ENCODE peak calls at places on chromosomes 2 and 18, in six cellular contexts. One of them, this sample, is unnamed.

GRCh38 chr2:101127319-101128056 is 23.7 kb downstream of the TBC1D8 start:
- DNase-seq in GM12878: no peak
- DNase-seq in H1: no peak
- DNase-seq in K562: no peak
- DNase-seq in HepG2: no peak
- DNase-seq in GM12892: no peak
- DNase-seq in this sample: no peak

GRCh38 chr2:238466242-238466598 is 39.5 kb downstream of the ASB1 start:
- DNase-seq in GM12878: no peak
- DNase-seq in K562: no peak
- DNase-seq in HepG2: no peak
- DNase-seq in H1: no peak
- DNase-seq in GM12892: no peak
- DNase-seq in this sample: no peak

GRCh38 chr2:42314892-42315468 is 46.0 kb downstream of the COX7A2L start:
- DNase-seq in H1: no peak
- DNase-seq in GM12878: no peak
- DNase-seq in HepG2: no peak
- DNase-seq in GM12892: no peak
- DNase-seq in K562: no peak
- DNase-seq in this sample: no peak

GRCh38 chr2:233117811-233118480 is 57.8 kb downstream of the INPP5D start:
- DNase-seq in GM12892: no peak
- DNase-seq in K562: no peak
- DNase-seq in H1: no peak
- DNase-seq in GM12878: no peak
- DNase-seq in HepG2: no peak
- DNase-seq in this sample: no peak

GRCh38 chr2:85264471-85264870 is 63.3 kb downstream of the TGOLN2 start:
- DNase-seq in GM12892: no peak
- DNase-seq in H1: no peak
- DNase-seq in HepG2: no peak
- DNase-seq in K562: no peak
- DNase-seq in GM12878: no peak
- DNase-seq in this sample: no peak

GRCh38 chr2:127128508-127128907 is 21.6 kb upstream of the BIN1 start:
- DNase-seq in K562: no peak
- DNase-seq in GM12892: no peak
- DNase-seq in GM12878: peak
- DNase-seq in H1: no peak
- DNase-seq in HepG2: no peak
- DNase-seq in this sample: peak

GRCh38 chr2:43045866-43046265 is 180.5 kb downstream of the ZFP36L2 start:
- DNase-seq in H1: no peak
- DNase-seq in K562: no peak
- DNase-seq in GM12892: no peak
- DNase-seq in HepG2: no peak
- DNase-seq in GM12878: no peak
- DNase-seq in this sample: no peak

GRCh38 chr2:142946941-142947340 is 69.5 kb downstream of the KYNU start:
- DNase-seq in K562: no peak
- DNase-seq in H1: no peak
- DNase-seq in GM12878: no peak
- DNase-seq in HepG2: no peak
- DNase-seq in GM12892: no peak
- DNase-seq in this sample: no peak

DNA sequence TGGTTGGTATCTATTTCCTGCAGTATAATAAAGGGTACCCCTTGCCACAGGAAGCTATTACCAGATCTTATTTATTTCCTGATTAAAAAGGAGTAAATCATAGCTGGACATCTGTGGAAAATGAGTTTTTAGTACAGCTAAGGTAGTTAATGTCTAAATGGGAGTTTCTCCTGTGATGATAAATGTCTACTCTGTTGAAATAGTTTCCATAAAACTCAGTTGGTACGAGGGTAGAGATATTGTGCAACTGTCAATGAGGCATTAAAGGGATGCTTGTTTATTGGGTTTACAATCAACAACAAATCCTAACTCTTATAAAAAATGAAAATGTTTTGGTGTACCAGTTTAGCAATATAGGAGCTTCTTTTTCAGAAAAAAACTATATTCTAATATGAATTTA is 58.8 kb downstream of the FASTKD2 start:
- DNase-seq in H1: no peak
- DNase-seq in GM12878: no peak
- DNase-seq in GM12892: no peak
- DNase-seq in HepG2: no peak
- DNase-seq in K562: no peak
- DNase-seq in this sample: no peak
- TF ChIP-seq TAF1 in H1: no peak
- TF ChIP-seq TAF1 in GM12878: no peak
- TF ChIP-seq TAF1 in GM12892: no peak
- TF ChIP-seq TAF1 in HepG2: no peak
- TF ChIP-seq TAF1 in K562: no peak
- TF ChIP-seq TAF1 in this sample: no peak

DNA sequence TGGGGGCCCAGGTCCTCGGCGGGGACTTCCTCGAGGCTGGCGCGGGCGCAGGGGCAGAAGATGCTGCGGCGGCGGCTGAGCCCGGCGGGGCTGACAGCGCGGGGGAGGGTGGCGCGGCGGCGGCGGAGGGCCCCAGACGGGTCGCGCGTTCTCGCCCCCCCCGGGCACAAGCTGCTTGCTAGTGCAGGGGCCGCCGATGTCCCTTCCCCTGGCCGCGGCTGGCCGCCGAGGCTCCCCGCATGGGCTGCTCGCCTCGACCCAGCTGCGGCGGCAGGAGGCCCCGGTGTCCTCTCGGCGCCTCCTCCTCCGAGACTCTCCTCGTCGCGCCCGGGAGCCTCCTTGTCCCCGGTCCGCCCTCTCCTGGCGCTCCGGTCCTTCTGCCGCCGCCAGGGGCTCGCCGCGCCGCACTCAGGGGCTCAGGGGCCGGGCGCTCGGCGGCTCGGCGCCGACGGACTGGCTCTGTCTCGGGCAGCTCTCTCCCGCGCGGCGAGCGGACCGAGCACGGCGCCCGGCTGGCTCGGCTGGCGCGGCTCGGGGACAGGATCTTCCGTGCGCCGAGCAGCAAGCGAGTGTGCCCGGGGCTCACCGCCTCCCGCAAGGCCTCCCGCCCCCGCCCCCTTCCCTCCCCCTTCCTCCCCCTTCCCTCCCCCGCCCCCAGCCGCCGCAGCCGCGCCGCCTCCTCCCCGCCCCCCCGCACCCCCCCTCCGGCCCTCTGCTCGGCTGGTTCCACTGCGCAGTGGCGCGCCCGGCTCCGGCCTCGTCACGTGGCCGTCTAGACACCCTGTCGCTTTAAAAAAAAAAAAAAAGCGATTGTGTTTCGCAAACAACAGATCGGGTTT is 902 bp upstream of the SMAD7 start:
- DNase-seq in GM12892: peak
- DNase-seq in HepG2: peak
- DNase-seq in H1: no peak
- DNase-seq in K562: peak
- DNase-seq in GM12878: no peak
- DNase-seq in this sample: peak
- TF ChIP-seq POLR2A in GM12892: peak
- TF ChIP-seq POLR2A in HepG2: peak
- TF ChIP-seq POLR2A in H1: no peak
- TF ChIP-seq POLR2A in K562: no peak
- TF ChIP-seq POLR2A in GM12878: peak
- TF ChIP-seq POLR2A in this sample: no peak

GRCh38 chr2:10548626-10549025 is 100.5 kb upstream of the ODC1 start:
- DNase-seq in GM12892: no peak
- DNase-seq in H1: no peak
- DNase-seq in K562: no peak
- DNase-seq in HepG2: no peak
- DNase-seq in GM12878: no peak
- DNase-seq in this sample: no peak
- TF ChIP-seq TAF1 in GM12892: no peak
- TF ChIP-seq TAF1 in H1: no peak
- TF ChIP-seq TAF1 in K562: no peak
- TF ChIP-seq TAF1 in HepG2: no peak
- TF ChIP-seq TAF1 in GM12878: no peak
- TF ChIP-seq TAF1 in this sample: no peak

GRCh38 chr2:46366675-46367067 is 69.5 kb downstream of the EPAS1 start:
- DNase-seq in K562: no peak
- DNase-seq in H1: no peak
- DNase-seq in GM12892: no peak
- DNase-seq in GM12878: no peak
- DNase-seq in HepG2: no peak
- DNase-seq in this sample: no peak
- TF ChIP-seq POLR2A in K562: no peak
- TF ChIP-seq POLR2A in H1: no peak
- TF ChIP-seq POLR2A in GM12892: no peak
- TF ChIP-seq POLR2A in GM12878: no peak
- TF ChIP-seq POLR2A in HepG2: no peak
- TF ChIP-seq POLR2A in this sample: no peak

GRCh38 chr2:240502059-240502429 is 55.7 kb downstream of the ANKMY1 start:
- DNase-seq in GM12892: no peak
- DNase-seq in HepG2: no peak
- DNase-seq in GM12878: no peak
- DNase-seq in H1: no peak
- DNase-seq in K562: no peak
- DNase-seq in this sample: no peak

GRCh38 chr2:240501531-240501991 is 56.2 kb downstream of the ANKMY1 start:
- DNase-seq in HepG2: no peak
- DNase-seq in H1: no peak
- DNase-seq in GM12892: no peak
- DNase-seq in GM12878: no peak
- DNase-seq in K562: no peak
- DNase-seq in this sample: no peak

GRCh38 chr2:240502430-240503121 is 55.2 kb downstream of the ANKMY1 start:
- DNase-seq in GM12892: no peak
- DNase-seq in HepG2: no peak
- DNase-seq in GM12878: no peak
- DNase-seq in K562: no peak
- DNase-seq in H1: no peak
- DNase-seq in this sample: no peak

GRCh38 chr2:240503848-240504247 is 53.9 kb downstream of the ANKMY1 start:
- DNase-seq in HepG2: no peak
- DNase-seq in K562: no peak
- DNase-seq in GM12892: no peak
- DNase-seq in GM12878: no peak
- DNase-seq in H1: no peak
- DNase-seq in this sample: no peak

DNA sequence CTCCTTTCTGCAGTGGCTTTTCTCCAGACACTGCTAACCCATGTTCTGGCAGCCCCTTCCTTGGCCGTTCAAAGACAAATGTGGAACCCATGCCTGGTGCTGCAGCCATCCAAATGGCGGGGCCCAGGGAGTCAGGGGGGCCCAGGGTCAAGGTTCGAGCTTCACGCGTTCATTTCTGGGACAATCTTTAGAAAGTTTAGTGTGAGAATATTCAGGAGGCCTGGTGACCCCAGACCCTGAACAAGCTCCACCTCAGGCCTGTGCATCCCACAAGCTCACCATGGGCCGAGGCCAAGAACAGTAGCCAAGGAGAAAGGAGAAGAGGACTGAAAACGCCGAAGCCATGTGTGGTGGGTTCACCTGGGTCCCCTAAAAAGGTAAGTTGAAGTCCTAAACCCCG is 54.4 kb downstream of the ANKMY1 start:
- DNase-seq in GM12878: no peak
- DNase-seq in K562: no peak
- DNase-seq in GM12892: no peak
- DNase-seq in H1: no peak
- DNase-seq in HepG2: no peak
- DNase-seq in this sample: no peak
- TF ChIP-seq TAF1 in GM12878: no peak
- TF ChIP-seq TAF1 in K562: no peak
- TF ChIP-seq TAF1 in GM12892: no peak
- TF ChIP-seq TAF1 in H1: no peak
- TF ChIP-seq TAF1 in HepG2: no peak
- TF ChIP-seq TAF1 in this sample: no peak

DNA sequence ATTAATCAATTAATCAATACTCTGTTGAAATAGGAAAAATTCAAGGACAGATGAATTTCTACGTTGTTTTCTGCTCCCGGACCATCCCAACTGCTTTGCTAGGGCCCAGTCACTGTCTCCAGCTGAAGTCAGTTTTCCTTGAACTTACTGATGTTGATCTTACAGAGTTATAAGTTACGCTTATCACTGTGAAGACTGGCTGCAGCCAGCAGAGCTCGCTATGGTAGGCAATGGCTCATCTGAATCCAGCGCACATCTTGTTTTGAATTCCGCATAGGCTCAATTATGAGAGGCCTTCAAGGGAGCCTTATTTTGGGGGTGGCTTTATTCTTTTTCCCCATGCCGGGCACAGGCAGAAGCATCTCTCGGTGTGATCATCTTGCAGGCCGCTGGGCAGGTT is 2.7 kb downstream of the MC2R start:
- DNase-seq in GM12878: no peak
- DNase-seq in H1: no peak
- DNase-seq in K562: no peak
- DNase-seq in HepG2: no peak
- DNase-seq in GM12892: no peak
- DNase-seq in this sample: no peak
- TF ChIP-seq POLR2A in GM12878: no peak
- TF ChIP-seq POLR2A in H1: no peak
- TF ChIP-seq POLR2A in K562: no peak
- TF ChIP-seq POLR2A in HepG2: no peak
- TF ChIP-seq POLR2A in GM12892: no peak
- TF ChIP-seq POLR2A in this sample: no peak